ENCODE peak calls at places on chromosome 6, in ten cellular contexts. One of them, this sample, is unnamed.

GRCh38 chr6:163577404-163577803 is 162.9 kb downstream of the QKI start:
- DNase-seq in AG08396: no peak
- DNase-seq in HS-27A: no peak
- DNase-seq in M059J: no peak
- DNase-seq in effector memory CD8-positive, alpha-beta T cell: no peak
- DNase-seq in activated CD8-positive, alpha-beta T cell treated with anti-CD3 and anti-CD28 coated beads for 36 hours: no peak
- DNase-seq in stimulated activated CD4-positive, alpha-beta T cell treated with anti-CD3 and anti-CD28 coated beads, Interleukin-2, amount 100 ng/mL, for 24 hours: no peak
- DNase-seq in A549: no peak
- DNase-seq in GM12891: no peak
- DNase-seq in Peyer's patch: no peak
- DNase-seq in this sample: no peak

GRCh38 chr6:71197770-71198169 is 90.8 kb upstream of the OGFRL1 start:
- DNase-seq in AG08396: no peak
- DNase-seq in HS-27A: no peak
- DNase-seq in M059J: peak; percentile 77
- DNase-seq in effector memory CD8-positive, alpha-beta T cell: no peak
- DNase-seq in activated CD8-positive, alpha-beta T cell treated with anti-CD3 and anti-CD28 coated beads for 36 hours: no peak
- DNase-seq in stimulated activated CD4-positive, alpha-beta T cell treated with anti-CD3 and anti-CD28 coated beads, Interleukin-2, amount 100 ng/mL, for 24 hours: no peak
- DNase-seq in A549: no peak
- DNase-seq in GM12891: no peak
- DNase-seq in Peyer's patch: no peak
- DNase-seq in this sample: no peak

GRCh38 chr6:154447929-154448328 is 62.6 kb downstream of the CNKSR3 start:
- DNase-seq in AG08396: no peak
- DNase-seq in HS-27A: no peak
- DNase-seq in M059J: peak; percentile 70
- DNase-seq in effector memory CD8-positive, alpha-beta T cell: no peak
- DNase-seq in activated CD8-positive, alpha-beta T cell treated with anti-CD3 and anti-CD28 coated beads for 36 hours: no peak
- DNase-seq in stimulated activated CD4-positive, alpha-beta T cell treated with anti-CD3 and anti-CD28 coated beads, Interleukin-2, amount 100 ng/mL, for 24 hours: no peak
- DNase-seq in A549: no peak
- DNase-seq in GM12891: no peak
- DNase-seq in Peyer's patch: no peak
- DNase-seq in this sample: no peak

GRCh38 chr6:42745083-42745637 is 743 bp downstream of the TBCC start:
- DNase-seq in AG08396: peak; percentile 22
- DNase-seq in HS-27A: no peak
- DNase-seq in M059J: peak; percentile 49
- DNase-seq in effector memory CD8-positive, alpha-beta T cell: peak; percentile 28
- DNase-seq in activated CD8-positive, alpha-beta T cell treated with anti-CD3 and anti-CD28 coated beads for 36 hours: peak; percentile 55
- DNase-seq in stimulated activated CD4-positive, alpha-beta T cell treated with anti-CD3 and anti-CD28 coated beads, Interleukin-2, amount 100 ng/mL, for 24 hours: peak; percentile 34
- DNase-seq in A549: peak; percentile 7
- DNase-seq in GM12891: peak; percentile 31
- DNase-seq in Peyer's patch: no peak
- DNase-seq in this sample: no peak

GRCh38 chr6:14798996-14799588 is 446.8 kb upstream of the JARID2 start:
- DNase-seq in AG08396: no peak
- DNase-seq in HS-27A: no peak
- DNase-seq in M059J: no peak
- DNase-seq in effector memory CD8-positive, alpha-beta T cell: no peak
- DNase-seq in activated CD8-positive, alpha-beta T cell treated with anti-CD3 and anti-CD28 coated beads for 36 hours: no peak
- DNase-seq in stimulated activated CD4-positive, alpha-beta T cell treated with anti-CD3 and anti-CD28 coated beads, Interleukin-2, amount 100 ng/mL, for 24 hours: no peak
- DNase-seq in A549: no peak
- DNase-seq in GM12891: no peak
- DNase-seq in Peyer's patch: no peak
- DNase-seq in this sample: no peak

GRCh38 chr6:35445691-35446090 is 6.4 kb upstream of the FANCE start:
- DNase-seq in AG08396: no peak
- DNase-seq in HS-27A: no peak
- DNase-seq in M059J: peak; percentile 78
- DNase-seq in effector memory CD8-positive, alpha-beta T cell: no peak
- DNase-seq in activated CD8-positive, alpha-beta T cell treated with anti-CD3 and anti-CD28 coated beads for 36 hours: peak; percentile 73
- DNase-seq in stimulated activated CD4-positive, alpha-beta T cell treated with anti-CD3 and anti-CD28 coated beads, Interleukin-2, amount 100 ng/mL, for 24 hours: no peak
- DNase-seq in A549: no peak
- DNase-seq in GM12891: no peak
- DNase-seq in Peyer's patch: peak; percentile 48
- DNase-seq in this sample: no peak

GRCh38 chr6:9957330-9957729 is 457.5 kb downstream of the TFAP2A start:
- DNase-seq in AG08396: no peak
- DNase-seq in HS-27A: no peak
- DNase-seq in M059J: no peak
- DNase-seq in effector memory CD8-positive, alpha-beta T cell: no peak
- DNase-seq in activated CD8-positive, alpha-beta T cell treated with anti-CD3 and anti-CD28 coated beads for 36 hours: no peak
- DNase-seq in stimulated activated CD4-positive, alpha-beta T cell treated with anti-CD3 and anti-CD28 coated beads, Interleukin-2, amount 100 ng/mL, for 24 hours: no peak
- DNase-seq in A549: no peak
- DNase-seq in GM12891: no peak
- DNase-seq in Peyer's patch: no peak
- DNase-seq in this sample: no peak

GRCh38 chr6:133701633-133702331 is 187.1 kb upstream of the TCF21 start:
- DNase-seq in AG08396: no peak
- DNase-seq in HS-27A: peak; percentile 41
- DNase-seq in M059J: peak; percentile 19
- DNase-seq in effector memory CD8-positive, alpha-beta T cell: no peak
- DNase-seq in activated CD8-positive, alpha-beta T cell treated with anti-CD3 and anti-CD28 coated beads for 36 hours: no peak
- DNase-seq in stimulated activated CD4-positive, alpha-beta T cell treated with anti-CD3 and anti-CD28 coated beads, Interleukin-2, amount 100 ng/mL, for 24 hours: no peak
- DNase-seq in A549: no peak
- DNase-seq in GM12891: no peak
- DNase-seq in Peyer's patch: no peak
- DNase-seq in this sample: no peak

GRCh38 chr6:106115231-106115630 is 29.1 kb downstream of the PRDM1 start:
- DNase-seq in AG08396: no peak
- DNase-seq in HS-27A: no peak
- DNase-seq in M059J: no peak
- DNase-seq in effector memory CD8-positive, alpha-beta T cell: no peak
- DNase-seq in activated CD8-positive, alpha-beta T cell treated with anti-CD3 and anti-CD28 coated beads for 36 hours: no peak
- DNase-seq in stimulated activated CD4-positive, alpha-beta T cell treated with anti-CD3 and anti-CD28 coated beads, Interleukin-2, amount 100 ng/mL, for 24 hours: no peak
- DNase-seq in A549: no peak
- DNase-seq in GM12891: no peak
- DNase-seq in Peyer's patch: no peak
- DNase-seq in this sample: no peak

GRCh38 chr6:125300992-125301434 is 754 bp downstream of the HDDC2 start:
- DNase-seq in AG08396: peak; percentile 47
- DNase-seq in HS-27A: no peak
- DNase-seq in M059J: peak; percentile 35
- DNase-seq in effector memory CD8-positive, alpha-beta T cell: no peak
- DNase-seq in activated CD8-positive, alpha-beta T cell treated with anti-CD3 and anti-CD28 coated beads for 36 hours: no peak
- DNase-seq in stimulated activated CD4-positive, alpha-beta T cell treated with anti-CD3 and anti-CD28 coated beads, Interleukin-2, amount 100 ng/mL, for 24 hours: no peak
- DNase-seq in A549: no peak
- DNase-seq in GM12891: no peak
- DNase-seq in Peyer's patch: no peak
- DNase-seq in this sample: no peak

GRCh38 chr6:24126586-24127192 is 674 bp downstream of the NRSN1 start:
- DNase-seq in AG08396: peak; percentile 44
- DNase-seq in HS-27A: peak; percentile 19
- DNase-seq in M059J: peak; percentile 56
- DNase-seq in effector memory CD8-positive, alpha-beta T cell: no peak
- DNase-seq in activated CD8-positive, alpha-beta T cell treated with anti-CD3 and anti-CD28 coated beads for 36 hours: peak; percentile 28
- DNase-seq in stimulated activated CD4-positive, alpha-beta T cell treated with anti-CD3 and anti-CD28 coated beads, Interleukin-2, amount 100 ng/mL, for 24 hours: no peak
- DNase-seq in A549: peak; percentile 19
- DNase-seq in GM12891: peak; percentile 32
- DNase-seq in Peyer's patch: no peak
- DNase-seq in this sample: no peak

GRCh38 chr6:56364482-56365313 is 117.3 kb upstream of the COL21A1 start:
- DNase-seq in AG08396: no peak
- DNase-seq in HS-27A: no peak
- DNase-seq in M059J: peak; percentile 90
- DNase-seq in effector memory CD8-positive, alpha-beta T cell: no peak
- DNase-seq in activated CD8-positive, alpha-beta T cell treated with anti-CD3 and anti-CD28 coated beads for 36 hours: no peak
- DNase-seq in stimulated activated CD4-positive, alpha-beta T cell treated with anti-CD3 and anti-CD28 coated beads, Interleukin-2, amount 100 ng/mL, for 24 hours: no peak
- DNase-seq in A549: no peak
- DNase-seq in GM12891: no peak
- DNase-seq in Peyer's patch: no peak
- DNase-seq in this sample: no peak

GRCh38 chr6:42224222-42225042 is 6.8 kb upstream of the MRPS10 start:
- DNase-seq in AG08396: peak; percentile 41
- DNase-seq in HS-27A: peak; percentile 82
- DNase-seq in M059J: peak; percentile 97
- DNase-seq in effector memory CD8-positive, alpha-beta T cell: no peak
- DNase-seq in activated CD8-positive, alpha-beta T cell treated with anti-CD3 and anti-CD28 coated beads for 36 hours: peak; percentile 14
- DNase-seq in stimulated activated CD4-positive, alpha-beta T cell treated with anti-CD3 and anti-CD28 coated beads, Interleukin-2, amount 100 ng/mL, for 24 hours: no peak
- DNase-seq in A549: peak; percentile 88
- DNase-seq in GM12891: no peak
- DNase-seq in Peyer's patch: no peak
- DNase-seq in this sample: peak; percentile 98

GRCh38 chr6:137808191-137808590 is 58.9 kb upstream of the TNFAIP3 start:
- DNase-seq in AG08396: peak; percentile 41
- DNase-seq in HS-27A: peak; percentile 89
- DNase-seq in M059J: peak; percentile 86
- DNase-seq in effector memory CD8-positive, alpha-beta T cell: no peak
- DNase-seq in activated CD8-positive, alpha-beta T cell treated with anti-CD3 and anti-CD28 coated beads for 36 hours: no peak
- DNase-seq in stimulated activated CD4-positive, alpha-beta T cell treated with anti-CD3 and anti-CD28 coated beads, Interleukin-2, amount 100 ng/mL, for 24 hours: no peak
- DNase-seq in A549: peak; percentile 19
- DNase-seq in GM12891: no peak
- DNase-seq in Peyer's patch: no peak
- DNase-seq in this sample: peak; percentile 48

GRCh38 chr6:109326346-109326745 is 55.9 kb downstream of the CD164 start:
- DNase-seq in AG08396: no peak
- DNase-seq in HS-27A: no peak
- DNase-seq in M059J: no peak
- DNase-seq in effector memory CD8-positive, alpha-beta T cell: no peak
- DNase-seq in activated CD8-positive, alpha-beta T cell treated with anti-CD3 and anti-CD28 coated beads for 36 hours: no peak
- DNase-seq in stimulated activated CD4-positive, alpha-beta T cell treated with anti-CD3 and anti-CD28 coated beads, Interleukin-2, amount 100 ng/mL, for 24 hours: no peak
- DNase-seq in A549: no peak
- DNase-seq in GM12891: no peak
- DNase-seq in Peyer's patch: no peak
- DNase-seq in this sample: no peak

GRCh38 chr6:57432162-57432561 is 114.7 kb downstream of the PRIM2 start:
- DNase-seq in AG08396: no peak
- DNase-seq in HS-27A: no peak
- DNase-seq in M059J: peak; percentile 46
- DNase-seq in effector memory CD8-positive, alpha-beta T cell: no peak
- DNase-seq in activated CD8-positive, alpha-beta T cell treated with anti-CD3 and anti-CD28 coated beads for 36 hours: no peak
- DNase-seq in stimulated activated CD4-positive, alpha-beta T cell treated with anti-CD3 and anti-CD28 coated beads, Interleukin-2, amount 100 ng/mL, for 24 hours: no peak
- DNase-seq in A549: no peak
- DNase-seq in GM12891: no peak
- DNase-seq in Peyer's patch: no peak
- DNase-seq in this sample: no peak

GRCh38 chr6:168524644-168525043 is 83.7 kb downstream of the SMOC2 start:
- DNase-seq in AG08396: no peak
- DNase-seq in HS-27A: no peak
- DNase-seq in M059J: no peak
- DNase-seq in effector memory CD8-positive, alpha-beta T cell: no peak
- DNase-seq in activated CD8-positive, alpha-beta T cell treated with anti-CD3 and anti-CD28 coated beads for 36 hours: no peak
- DNase-seq in stimulated activated CD4-positive, alpha-beta T cell treated with anti-CD3 and anti-CD28 coated beads, Interleukin-2, amount 100 ng/mL, for 24 hours: no peak
- DNase-seq in A549: no peak
- DNase-seq in GM12891: no peak
- DNase-seq in Peyer's patch: no peak
- DNase-seq in this sample: no peak

GRCh38 chr6:158707120-158707519 is 57.3 kb downstream of the SYTL3 start:
- DNase-seq in AG08396: peak; percentile 56
- DNase-seq in HS-27A: peak; percentile 43
- DNase-seq in M059J: peak; percentile 83
- DNase-seq in effector memory CD8-positive, alpha-beta T cell: no peak
- DNase-seq in activated CD8-positive, alpha-beta T cell treated with anti-CD3 and anti-CD28 coated beads for 36 hours: no peak
- DNase-seq in stimulated activated CD4-positive, alpha-beta T cell treated with anti-CD3 and anti-CD28 coated beads, Interleukin-2, amount 100 ng/mL, for 24 hours: no peak
- DNase-seq in A549: peak; percentile 60
- DNase-seq in GM12891: no peak
- DNase-seq in Peyer's patch: peak; percentile 76
- DNase-seq in this sample: no peak

GRCh38 chr6:47701374-47701773 is 3.0 kb downstream of the ADGRF4 start:
- DNase-seq in AG08396: no peak
- DNase-seq in HS-27A: no peak
- DNase-seq in M059J: peak; percentile 94
- DNase-seq in effector memory CD8-positive, alpha-beta T cell: no peak
- DNase-seq in activated CD8-positive, alpha-beta T cell treated with anti-CD3 and anti-CD28 coated beads for 36 hours: no peak
- DNase-seq in stimulated activated CD4-positive, alpha-beta T cell treated with anti-CD3 and anti-CD28 coated beads, Interleukin-2, amount 100 ng/mL, for 24 hours: no peak
- DNase-seq in A549: peak; percentile 17
- DNase-seq in GM12891: no peak
- DNase-seq in Peyer's patch: no peak
- DNase-seq in this sample: no peak

GRCh38 chr6:89221109-89221508 is 4.0 kb upstream of the GABRR1 start:
- DNase-seq in AG08396: no peak
- DNase-seq in HS-27A: no peak
- DNase-seq in M059J: no peak
- DNase-seq in effector memory CD8-positive, alpha-beta T cell: no peak
- DNase-seq in activated CD8-positive, alpha-beta T cell treated with anti-CD3 and anti-CD28 coated beads for 36 hours: no peak
- DNase-seq in stimulated activated CD4-positive, alpha-beta T cell treated with anti-CD3 and anti-CD28 coated beads, Interleukin-2, amount 100 ng/mL, for 24 hours: no peak
- DNase-seq in A549: no peak
- DNase-seq in GM12891: no peak
- DNase-seq in Peyer's patch: no peak
- DNase-seq in this sample: no peak

GRCh38 chr6:32095338-32096086 is 13.6 kb downstream of the TNXB start:
- DNase-seq in AG08396: no peak
- DNase-seq in HS-27A: no peak
- DNase-seq in M059J: no peak
- DNase-seq in effector memory CD8-positive, alpha-beta T cell: no peak
- DNase-seq in activated CD8-positive, alpha-beta T cell treated with anti-CD3 and anti-CD28 coated beads for 36 hours: no peak
- DNase-seq in stimulated activated CD4-positive, alpha-beta T cell treated with anti-CD3 and anti-CD28 coated beads, Interleukin-2, amount 100 ng/mL, for 24 hours: no peak
- DNase-seq in A549: no peak
- DNase-seq in GM12891: no peak
- DNase-seq in Peyer's patch: no peak
- DNase-seq in this sample: no peak

GRCh38 chr6:137423444-137424168 is 70.6 kb downstream of the OLIG3 start:
- DNase-seq in AG08396: no peak
- DNase-seq in HS-27A: no peak
- DNase-seq in M059J: no peak
- DNase-seq in effector memory CD8-positive, alpha-beta T cell: no peak
- DNase-seq in activated CD8-positive, alpha-beta T cell treated with anti-CD3 and anti-CD28 coated beads for 36 hours: no peak
- DNase-seq in stimulated activated CD4-positive, alpha-beta T cell treated with anti-CD3 and anti-CD28 coated beads, Interleukin-2, amount 100 ng/mL, for 24 hours: no peak
- DNase-seq in A549: no peak
- DNase-seq in GM12891: no peak
- DNase-seq in Peyer's patch: no peak
- DNase-seq in this sample: no peak

GRCh38 chr6:133964052-133964451 is 11.0 kb downstream of the TBPL1 start:
- DNase-seq in AG08396: peak; percentile 47
- DNase-seq in HS-27A: peak; percentile 79
- DNase-seq in M059J: peak; percentile 94
- DNase-seq in effector memory CD8-positive, alpha-beta T cell: no peak
- DNase-seq in activated CD8-positive, alpha-beta T cell treated with anti-CD3 and anti-CD28 coated beads for 36 hours: no peak
- DNase-seq in stimulated activated CD4-positive, alpha-beta T cell treated with anti-CD3 and anti-CD28 coated beads, Interleukin-2, amount 100 ng/mL, for 24 hours: no peak
- DNase-seq in A549: no peak
- DNase-seq in GM12891: no peak
- DNase-seq in Peyer's patch: no peak
- DNase-seq in this sample: no peak

GRCh38 chr6:75794351-75794846 is 45.4 kb downstream of the MYO6 start:
- DNase-seq in AG08396: no peak
- DNase-seq in HS-27A: no peak
- DNase-seq in M059J: no peak
- DNase-seq in effector memory CD8-positive, alpha-beta T cell: no peak
- DNase-seq in activated CD8-positive, alpha-beta T cell treated with anti-CD3 and anti-CD28 coated beads for 36 hours: no peak
- DNase-seq in stimulated activated CD4-positive, alpha-beta T cell treated with anti-CD3 and anti-CD28 coated beads, Interleukin-2, amount 100 ng/mL, for 24 hours: no peak
- DNase-seq in A549: no peak
- DNase-seq in GM12891: no peak
- DNase-seq in Peyer's patch: no peak
- DNase-seq in this sample: no peak

GRCh38 chr6:69105288-69105687 is 470.2 kb downstream of the ADGRB3 start:
- DNase-seq in AG08396: no peak
- DNase-seq in HS-27A: no peak
- DNase-seq in M059J: peak; percentile 73
- DNase-seq in effector memory CD8-positive, alpha-beta T cell: no peak
- DNase-seq in activated CD8-positive, alpha-beta T cell treated with anti-CD3 and anti-CD28 coated beads for 36 hours: no peak
- DNase-seq in stimulated activated CD4-positive, alpha-beta T cell treated with anti-CD3 and anti-CD28 coated beads, Interleukin-2, amount 100 ng/mL, for 24 hours: no peak
- DNase-seq in A549: peak; percentile 15
- DNase-seq in GM12891: no peak
- DNase-seq in Peyer's patch: no peak
- DNase-seq in this sample: no peak

GRCh38 chr6:112745765-112746164 is 398.6 kb downstream of the RFPL4B start:
- DNase-seq in AG08396: no peak
- DNase-seq in HS-27A: no peak
- DNase-seq in M059J: no peak
- DNase-seq in effector memory CD8-positive, alpha-beta T cell: no peak
- DNase-seq in activated CD8-positive, alpha-beta T cell treated with anti-CD3 and anti-CD28 coated beads for 36 hours: no peak
- DNase-seq in stimulated activated CD4-positive, alpha-beta T cell treated with anti-CD3 and anti-CD28 coated beads, Interleukin-2, amount 100 ng/mL, for 24 hours: no peak
- DNase-seq in A549: no peak
- DNase-seq in GM12891: no peak
- DNase-seq in Peyer's patch: no peak
- DNase-seq in this sample: no peak

GRCh38 chr6:89221971-89222887 is 5.1 kb upstream of the GABRR1 start:
- DNase-seq in AG08396: no peak
- DNase-seq in HS-27A: no peak
- DNase-seq in M059J: peak; percentile 58
- DNase-seq in effector memory CD8-positive, alpha-beta T cell: no peak
- DNase-seq in activated CD8-positive, alpha-beta T cell treated with anti-CD3 and anti-CD28 coated beads for 36 hours: no peak
- DNase-seq in stimulated activated CD4-positive, alpha-beta T cell treated with anti-CD3 and anti-CD28 coated beads, Interleukin-2, amount 100 ng/mL, for 24 hours: no peak
- DNase-seq in A549: no peak
- DNase-seq in GM12891: no peak
- DNase-seq in Peyer's patch: no peak
- DNase-seq in this sample: no peak

GRCh38 chr6:159969921-159970320 is 1.0 kb downstream of the IGF2R start:
- DNase-seq in AG08396: peak; percentile 82
- DNase-seq in HS-27A: no peak
- DNase-seq in M059J: peak; percentile 85
- DNase-seq in effector memory CD8-positive, alpha-beta T cell: no peak
- DNase-seq in activated CD8-positive, alpha-beta T cell treated with anti-CD3 and anti-CD28 coated beads for 36 hours: peak; percentile 62
- DNase-seq in stimulated activated CD4-positive, alpha-beta T cell treated with anti-CD3 and anti-CD28 coated beads, Interleukin-2, amount 100 ng/mL, for 24 hours: peak; percentile 35
- DNase-seq in A549: peak; percentile 58
- DNase-seq in GM12891: no peak
- DNase-seq in Peyer's patch: no peak
- DNase-seq in this sample: no peak